ENCODE peak calls at places on chromosomes 4 and X, in nine cellular contexts. One of them, this sample, is unnamed.

GRCh38 chr4:114512595-114513295 is 85.9 kb upstream of the UGT8 start:
- DNase-seq in A549: no peak
- DNase-seq in SK-N-SH: no peak
- DNase-seq in HFFc6: no peak
- DNase-seq in astrocyte of the spinal cord: no peak
- DNase-seq in WTC11: no peak
- DNase-seq in fibroblast of pulmonary artery: no peak
- DNase-seq in progenitor cell of endocrine pancreas: no peak
- DNase-seq in glutamatergic neuron: no peak
- DNase-seq in this sample: no peak

GRCh38 chr4:23888421-23889319 is 1.2 kb downstream of the PPARGC1A start:
- DNase-seq in WTC11: no peak
- DNase-seq in astrocyte of the spinal cord: peak; percentile 50
- DNase-seq in SK-N-SH: peak; percentile 66
- DNase-seq in A549: no peak
- DNase-seq in fibroblast of pulmonary artery: peak; percentile 58
- DNase-seq in HFFc6: no peak
- DNase-seq in progenitor cell of endocrine pancreas: no peak
- DNase-seq in glutamatergic neuron: no peak
- DNase-seq in this sample: no peak

GRCh38 chrX:124333862-124334261 is 1.4 kb downstream of the TEX13D start:
- DNase-seq in glutamatergic neuron: no peak
- DNase-seq in progenitor cell of endocrine pancreas: no peak
- DNase-seq in fibroblast of pulmonary artery: no peak
- DNase-seq in A549: no peak
- DNase-seq in SK-N-SH: no peak
- DNase-seq in WTC11: no peak
- DNase-seq in HFFc6: no peak
- DNase-seq in astrocyte of the spinal cord: no peak
- DNase-seq in this sample: no peak

GRCh38 chrX:27591938-27592337 is 1.8 kb downstream of the DCAF8L2 start:
- DNase-seq in progenitor cell of endocrine pancreas: no peak
- DNase-seq in WTC11: peak; percentile 11
- DNase-seq in HFFc6: no peak
- DNase-seq in A549: no peak
- DNase-seq in fibroblast of pulmonary artery: no peak
- DNase-seq in SK-N-SH: no peak
- DNase-seq in astrocyte of the spinal cord: no peak
- DNase-seq in glutamatergic neuron: peak; percentile 14
- DNase-seq in this sample: no peak

GRCh38 chr4:77001907-77002306 is 52.4 kb downstream of the SEPTIN11 start:
- DNase-seq in SK-N-SH: no peak
- DNase-seq in astrocyte of the spinal cord: peak; percentile 86
- DNase-seq in HFFc6: peak; percentile 77
- DNase-seq in progenitor cell of endocrine pancreas: no peak
- DNase-seq in fibroblast of pulmonary artery: peak; percentile 63
- DNase-seq in A549: no peak
- DNase-seq in WTC11: no peak
- DNase-seq in glutamatergic neuron: no peak
- DNase-seq in this sample: no peak

GRCh38 chrX:39705299-39705698 is 392.5 kb downstream of the BCOR start:
- DNase-seq in fibroblast of pulmonary artery: peak; percentile 92
- DNase-seq in glutamatergic neuron: no peak
- DNase-seq in astrocyte of the spinal cord: peak; percentile 90
- DNase-seq in progenitor cell of endocrine pancreas: no peak
- DNase-seq in SK-N-SH: no peak
- DNase-seq in WTC11: no peak
- DNase-seq in HFFc6: peak; percentile 79
- DNase-seq in A549: peak; percentile 61
- DNase-seq in this sample: no peak

GRCh38 chr4:128366212-128366611 is 78.6 kb upstream of the PGRMC2 start:
- DNase-seq in HFFc6: no peak
- DNase-seq in astrocyte of the spinal cord: no peak
- DNase-seq in progenitor cell of endocrine pancreas: no peak
- DNase-seq in SK-N-SH: no peak
- DNase-seq in fibroblast of pulmonary artery: no peak
- DNase-seq in glutamatergic neuron: no peak
- DNase-seq in A549: no peak
- DNase-seq in WTC11: no peak
- DNase-seq in this sample: no peak

GRCh38 chr4:126215759-126216158 is 901.0 kb downstream of the FAT4 start:
- DNase-seq in SK-N-SH: no peak
- DNase-seq in A549: no peak
- DNase-seq in fibroblast of pulmonary artery: peak; percentile 12
- DNase-seq in WTC11: no peak
- DNase-seq in astrocyte of the spinal cord: no peak
- DNase-seq in glutamatergic neuron: no peak
- DNase-seq in HFFc6: no peak
- DNase-seq in progenitor cell of endocrine pancreas: no peak
- DNase-seq in this sample: no peak

GRCh38 chrX:118974908-118975671 is 672 bp downstream of the LONRF3 start:
- DNase-seq in A549: peak; percentile 66
- DNase-seq in SK-N-SH: peak; percentile 40
- DNase-seq in fibroblast of pulmonary artery: peak; percentile 13
- DNase-seq in glutamatergic neuron: peak; percentile 43
- DNase-seq in astrocyte of the spinal cord: no peak
- DNase-seq in HFFc6: no peak
- DNase-seq in progenitor cell of endocrine pancreas: peak; percentile 18
- DNase-seq in WTC11: peak; percentile 36
- DNase-seq in this sample: peak; percentile 38

GRCh38 chr4:79050521-79050880 is 111.3 kb upstream of the PAQR3 start:
- DNase-seq in SK-N-SH: peak; percentile 10
- DNase-seq in WTC11: no peak
- DNase-seq in fibroblast of pulmonary artery: no peak
- DNase-seq in A549: no peak
- DNase-seq in progenitor cell of endocrine pancreas: no peak
- DNase-seq in glutamatergic neuron: peak; percentile 85
- DNase-seq in HFFc6: no peak
- DNase-seq in astrocyte of the spinal cord: peak; percentile 9
- DNase-seq in this sample: no peak

GRCh38 chrX:153590961-153591956 is 7.7 kb downstream of the CCNQ start:
- DNase-seq in progenitor cell of endocrine pancreas: no peak
- DNase-seq in fibroblast of pulmonary artery: no peak
- DNase-seq in WTC11: no peak
- DNase-seq in astrocyte of the spinal cord: no peak
- DNase-seq in A549: no peak
- DNase-seq in HFFc6: no peak
- DNase-seq in glutamatergic neuron: no peak
- DNase-seq in SK-N-SH: no peak
- DNase-seq in this sample: no peak

GRCh38 chrX:154806837-154807501 is 1.7 kb upstream of the MPP1 start:
- DNase-seq in SK-N-SH: no peak
- DNase-seq in WTC11: no peak
- DNase-seq in progenitor cell of endocrine pancreas: no peak
- DNase-seq in A549: no peak
- DNase-seq in glutamatergic neuron: no peak
- DNase-seq in fibroblast of pulmonary artery: no peak
- DNase-seq in HFFc6: no peak
- DNase-seq in astrocyte of the spinal cord: no peak
- DNase-seq in this sample: no peak

GRCh38 chr4:174522183-174523002 is at the start of gene HPGD:
- DNase-seq in glutamatergic neuron: peak; percentile 58
- DNase-seq in progenitor cell of endocrine pancreas: peak; percentile 40
- DNase-seq in SK-N-SH: peak; percentile 66
- DNase-seq in fibroblast of pulmonary artery: no peak
- DNase-seq in A549: peak; percentile 73
- DNase-seq in WTC11: peak; percentile 62
- DNase-seq in HFFc6: no peak
- DNase-seq in astrocyte of the spinal cord: peak; percentile 7
- DNase-seq in this sample: peak; percentile 20

GRCh38 chrX:154136627-154137161 is 7.3 kb upstream of the OPN1LW start:
- DNase-seq in SK-N-SH: peak; percentile 89
- DNase-seq in A549: peak; percentile 43
- DNase-seq in glutamatergic neuron: peak; percentile 85
- DNase-seq in HFFc6: no peak
- DNase-seq in progenitor cell of endocrine pancreas: peak; percentile 67
- DNase-seq in WTC11: peak; percentile 81
- DNase-seq in fibroblast of pulmonary artery: peak; percentile 45
- DNase-seq in astrocyte of the spinal cord: peak; percentile 35
- DNase-seq in this sample: peak; percentile 70

DNA sequence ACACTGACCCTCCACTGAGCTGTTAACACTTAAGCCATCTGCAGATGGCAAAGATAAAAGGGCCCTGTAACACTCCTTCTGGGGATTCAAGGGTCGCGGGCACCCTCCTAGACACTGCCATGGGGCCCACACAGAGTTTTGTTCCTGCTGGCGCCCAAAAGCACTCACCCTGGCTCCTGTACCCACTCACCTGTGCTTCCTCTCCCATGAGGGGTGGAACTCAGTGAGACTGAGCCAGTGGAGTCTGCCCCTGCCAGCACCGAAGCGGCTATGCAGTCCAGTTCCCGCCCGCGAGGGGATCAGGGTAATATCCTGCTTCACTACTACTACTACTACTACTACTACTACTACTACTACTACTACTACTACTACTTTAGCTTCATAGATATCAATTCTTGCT is 312.1 kb upstream of the FTHL17 start:
- DNase-seq in A549: no peak
- DNase-seq in fibroblast of pulmonary artery: no peak
- DNase-seq in glutamatergic neuron: no peak
- DNase-seq in astrocyte of the spinal cord: no peak
- DNase-seq in progenitor cell of endocrine pancreas: no peak
- DNase-seq in SK-N-SH: no peak
- DNase-seq in HFFc6: no peak
- DNase-seq in WTC11: no peak
- DNase-seq in this sample: no peak
- TF ChIP-seq CTCF in A549: no peak
- TF ChIP-seq CTCF in fibroblast of pulmonary artery: no peak
- TF ChIP-seq CTCF in glutamatergic neuron: no peak
- TF ChIP-seq CTCF in astrocyte of the spinal cord: no peak
- TF ChIP-seq CTCF in progenitor cell of endocrine pancreas: no peak
- TF ChIP-seq CTCF in SK-N-SH: no peak
- TF ChIP-seq CTCF in HFFc6: no peak
- TF ChIP-seq CTCF in WTC11: no peak
- TF ChIP-seq CTCF in this sample: no peak

DNA sequence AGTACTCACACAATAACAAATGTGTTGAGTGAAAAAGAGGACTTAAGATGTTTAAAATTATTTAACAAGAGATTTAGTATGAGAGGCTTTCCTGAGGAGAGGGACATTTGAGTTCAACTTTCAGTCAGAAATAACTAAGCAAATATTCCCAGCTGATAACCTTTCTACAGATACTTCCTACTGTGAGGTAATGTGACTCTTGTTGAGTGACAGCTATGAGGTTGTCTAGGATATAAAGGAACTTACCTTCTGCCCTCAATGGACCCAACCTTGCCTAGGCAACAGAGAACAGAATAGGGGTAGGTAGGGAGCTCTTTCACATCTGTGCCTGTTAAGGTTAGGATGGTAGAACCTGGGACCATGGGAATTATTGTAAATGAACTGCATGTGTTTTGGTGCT is 54.7 kb downstream of the GLUD2 start:
- DNase-seq in astrocyte of the spinal cord: no peak
- DNase-seq in SK-N-SH: no peak
- DNase-seq in progenitor cell of endocrine pancreas: no peak
- DNase-seq in fibroblast of pulmonary artery: no peak
- DNase-seq in A549: no peak
- DNase-seq in glutamatergic neuron: no peak
- DNase-seq in HFFc6: no peak
- DNase-seq in WTC11: no peak
- DNase-seq in this sample: no peak
- TF ChIP-seq CTCF in astrocyte of the spinal cord: no peak
- TF ChIP-seq CTCF in SK-N-SH: no peak
- TF ChIP-seq CTCF in progenitor cell of endocrine pancreas: no peak
- TF ChIP-seq CTCF in fibroblast of pulmonary artery: no peak
- TF ChIP-seq CTCF in A549: no peak
- TF ChIP-seq CTCF in glutamatergic neuron: no peak
- TF ChIP-seq CTCF in HFFc6: no peak
- TF ChIP-seq CTCF in WTC11: no peak
- TF ChIP-seq CTCF in this sample: no peak

GRCh38 chrX:50941638-50942037 is 31.1 kb downstream of the BMP15 start:
- DNase-seq in glutamatergic neuron: no peak
- DNase-seq in progenitor cell of endocrine pancreas: no peak
- DNase-seq in A549: peak; percentile 0
- DNase-seq in astrocyte of the spinal cord: no peak
- DNase-seq in fibroblast of pulmonary artery: no peak
- DNase-seq in WTC11: peak; percentile 17
- DNase-seq in SK-N-SH: peak; percentile 1
- DNase-seq in HFFc6: no peak
- DNase-seq in this sample: no peak
- TF ChIP-seq CTCF in glutamatergic neuron: no peak
- TF ChIP-seq CTCF in progenitor cell of endocrine pancreas: peak; percentile 32
- TF ChIP-seq CTCF in A549: peak; percentile 19
- TF ChIP-seq CTCF in astrocyte of the spinal cord: no peak
- TF ChIP-seq CTCF in fibroblast of pulmonary artery: peak; percentile 30
- TF ChIP-seq CTCF in WTC11: no peak
- TF ChIP-seq CTCF in SK-N-SH: peak; percentile 35
- TF ChIP-seq CTCF in HFFc6: no peak
- TF ChIP-seq CTCF in this sample: no peak

GRCh38 chr4:175540732-175541131 is 271.3 kb downstream of the GPM6A start:
- DNase-seq in WTC11: no peak
- DNase-seq in astrocyte of the spinal cord: no peak
- DNase-seq in progenitor cell of endocrine pancreas: no peak
- DNase-seq in fibroblast of pulmonary artery: no peak
- DNase-seq in A549: no peak
- DNase-seq in SK-N-SH: no peak
- DNase-seq in glutamatergic neuron: no peak
- DNase-seq in HFFc6: no peak
- DNase-seq in this sample: no peak

GRCh38 chr4:175531405-175532091 is 280.5 kb downstream of the GPM6A start:
- DNase-seq in A549: peak; percentile 60
- DNase-seq in fibroblast of pulmonary artery: peak; percentile 47
- DNase-seq in SK-N-SH: no peak
- DNase-seq in WTC11: no peak
- DNase-seq in glutamatergic neuron: no peak
- DNase-seq in progenitor cell of endocrine pancreas: no peak
- DNase-seq in astrocyte of the spinal cord: peak; percentile 91
- DNase-seq in HFFc6: peak; percentile 65
- DNase-seq in this sample: no peak

GRCh38 chr4:175539498-175539897 is 272.6 kb downstream of the GPM6A start:
- DNase-seq in progenitor cell of endocrine pancreas: no peak
- DNase-seq in SK-N-SH: no peak
- DNase-seq in A549: no peak
- DNase-seq in WTC11: no peak
- DNase-seq in glutamatergic neuron: no peak
- DNase-seq in HFFc6: no peak
- DNase-seq in fibroblast of pulmonary artery: no peak
- DNase-seq in astrocyte of the spinal cord: no peak
- DNase-seq in this sample: no peak

GRCh38 chr4:175540151-175540550 is 271.9 kb downstream of the GPM6A start:
- DNase-seq in glutamatergic neuron: no peak
- DNase-seq in A549: no peak
- DNase-seq in SK-N-SH: no peak
- DNase-seq in progenitor cell of endocrine pancreas: no peak
- DNase-seq in HFFc6: no peak
- DNase-seq in fibroblast of pulmonary artery: no peak
- DNase-seq in WTC11: no peak
- DNase-seq in astrocyte of the spinal cord: no peak
- DNase-seq in this sample: no peak

DNA sequence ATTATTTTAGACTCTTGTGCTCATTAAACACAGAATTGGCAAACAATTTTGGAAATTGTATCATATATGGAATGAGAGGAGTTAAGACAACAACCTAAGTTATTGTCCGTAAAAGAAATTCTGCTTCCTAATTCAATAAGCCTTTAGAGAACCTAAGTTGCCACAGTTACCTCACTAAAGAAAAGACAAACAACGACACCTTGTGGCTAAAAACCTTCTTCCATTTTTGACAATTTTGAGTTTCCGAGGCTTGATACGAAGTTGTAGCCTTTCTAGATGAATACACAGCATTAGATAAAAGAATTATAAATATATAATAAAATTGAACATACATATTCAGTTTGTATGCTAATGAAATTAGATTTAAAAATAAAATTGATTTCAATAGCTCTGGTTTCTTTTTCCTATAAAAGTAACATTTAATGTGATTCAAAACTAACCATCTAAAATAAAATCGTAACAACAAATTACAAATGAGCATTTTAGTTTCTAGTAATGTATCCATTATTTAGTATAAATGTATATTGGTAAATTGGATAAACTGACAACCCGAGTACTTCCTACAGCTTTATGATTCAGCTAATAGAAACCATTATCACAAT is 275.1 kb downstream of the GPM6A start:
- DNase-seq in WTC11: no peak
- DNase-seq in fibroblast of pulmonary artery: peak; percentile 83
- DNase-seq in glutamatergic neuron: no peak
- DNase-seq in progenitor cell of endocrine pancreas: no peak
- DNase-seq in HFFc6: peak; percentile 41
- DNase-seq in A549: peak; percentile 74
- DNase-seq in astrocyte of the spinal cord: peak; percentile 86
- DNase-seq in SK-N-SH: peak; percentile 25
- DNase-seq in this sample: peak; percentile 20
- TF ChIP-seq CTCF in WTC11: peak; percentile 45
- TF ChIP-seq CTCF in fibroblast of pulmonary artery: peak; percentile 57
- TF ChIP-seq CTCF in glutamatergic neuron: peak; percentile 65
- TF ChIP-seq CTCF in progenitor cell of endocrine pancreas: peak; percentile 80
- TF ChIP-seq CTCF in HFFc6: peak; percentile 86
- TF ChIP-seq CTCF in A549: peak; percentile 69
- TF ChIP-seq CTCF in astrocyte of the spinal cord: peak; percentile 44
- TF ChIP-seq CTCF in SK-N-SH: peak; percentile 72
- TF ChIP-seq CTCF in this sample: peak; percentile 38